ENCODE peak calls at places on chromosomes 1 and 21, in nine cellular contexts. One of them, this sample, is unnamed.
A peak's percentile ranks its signal among the peaks of the same experiment; 100 is the strongest.

GRCh38 chr1:13730301-13730700 is 30.3 kb downstream of the PRDM2 start:
- DNase-seq in K562: no peak
- DNase-seq in right lobe of liver: no peak
- DNase-seq in heart right ventricle: no peak
- DNase-seq in fibroblast of lung: no peak
- DNase-seq in tibial artery: no peak
- DNase-seq in neural progenitor cell: no peak
- DNase-seq in osteoblast: no peak
- DNase-seq in PC-3: no peak
- DNase-seq in this sample: no peak

GRCh38 chr1:29931477-29932175 is 695.3 kb downstream of the PTPRU start:
- DNase-seq in K562: no peak
- DNase-seq in heart right ventricle: no peak
- DNase-seq in tibial artery: no peak
- DNase-seq in right lobe of liver: no peak
- DNase-seq in neural progenitor cell: peak; percentile 51
- DNase-seq in fibroblast of lung: no peak
- DNase-seq in osteoblast: no peak
- DNase-seq in PC-3: no peak
- DNase-seq in this sample: no peak

GRCh38 chr1:16607433-16607851 is 5.9 kb downstream of the NBPF1 start:
- DNase-seq in neural progenitor cell: peak; percentile 8
- DNase-seq in heart right ventricle: no peak
- DNase-seq in PC-3: no peak
- DNase-seq in K562: no peak
- DNase-seq in right lobe of liver: peak; percentile 55
- DNase-seq in tibial artery: no peak
- DNase-seq in fibroblast of lung: no peak
- DNase-seq in osteoblast: peak; percentile 32
- DNase-seq in this sample: no peak

GRCh38 chr1:85580046-85580411 is 532 bp upstream of the CCN1 start:
- DNase-seq in K562: no peak
- DNase-seq in tibial artery: peak; percentile 76
- DNase-seq in PC-3: peak; percentile 79
- DNase-seq in heart right ventricle: peak; percentile 32
- DNase-seq in osteoblast: peak; percentile 94
- DNase-seq in right lobe of liver: no peak
- DNase-seq in neural progenitor cell: no peak
- DNase-seq in fibroblast of lung: peak; percentile 88
- DNase-seq in this sample: no peak

GRCh38 chr1:6753320-6754140 is 31.7 kb upstream of the CAMTA1 start:
- DNase-seq in neural progenitor cell: no peak
- DNase-seq in heart right ventricle: no peak
- DNase-seq in tibial artery: no peak
- DNase-seq in PC-3: no peak
- DNase-seq in right lobe of liver: no peak
- DNase-seq in K562: no peak
- DNase-seq in osteoblast: no peak
- DNase-seq in fibroblast of lung: no peak
- DNase-seq in this sample: no peak

GRCh38 chr1:24416666-24417391 is 1.2 kb downstream of the NIPAL3 start:
- DNase-seq in tibial artery: no peak
- DNase-seq in osteoblast: peak; percentile 94
- DNase-seq in neural progenitor cell: no peak
- DNase-seq in PC-3: peak; percentile 96
- DNase-seq in heart right ventricle: no peak
- DNase-seq in fibroblast of lung: peak; percentile 100
- DNase-seq in K562: peak; percentile 92
- DNase-seq in right lobe of liver: no peak
- DNase-seq in this sample: peak; percentile 88

GRCh38 chr1:238960071-238960470 is 426.3 kb upstream of the CHRM3 start:
- DNase-seq in fibroblast of lung: peak; percentile 94
- DNase-seq in PC-3: peak; percentile 97
- DNase-seq in neural progenitor cell: no peak
- DNase-seq in heart right ventricle: no peak
- DNase-seq in right lobe of liver: no peak
- DNase-seq in K562: no peak
- DNase-seq in osteoblast: peak; percentile 80
- DNase-seq in tibial artery: no peak
- DNase-seq in this sample: no peak

GRCh38 chr1:83900530-83900929 is 98.4 kb downstream of the TTLL7 start:
- DNase-seq in neural progenitor cell: no peak
- DNase-seq in osteoblast: no peak
- DNase-seq in tibial artery: no peak
- DNase-seq in fibroblast of lung: peak; percentile 76
- DNase-seq in heart right ventricle: no peak
- DNase-seq in K562: no peak
- DNase-seq in PC-3: peak; percentile 75
- DNase-seq in right lobe of liver: no peak
- DNase-seq in this sample: peak; percentile 24

GRCh38 chr1:171984850-171985485 is 143.7 kb downstream of the DNM3 start:
- DNase-seq in osteoblast: no peak
- DNase-seq in heart right ventricle: no peak
- DNase-seq in neural progenitor cell: peak; percentile 58
- DNase-seq in PC-3: peak; percentile 78
- DNase-seq in K562: peak; percentile 23
- DNase-seq in tibial artery: no peak
- DNase-seq in right lobe of liver: no peak
- DNase-seq in fibroblast of lung: peak; percentile 40
- DNase-seq in this sample: no peak

GRCh38 chr1:225464851-225465792 is 37.3 kb upstream of the LBR start:
- DNase-seq in K562: no peak
- DNase-seq in osteoblast: peak; percentile 74
- DNase-seq in tibial artery: peak; percentile 48
- DNase-seq in right lobe of liver: no peak
- DNase-seq in PC-3: peak; percentile 76
- DNase-seq in heart right ventricle: no peak
- DNase-seq in neural progenitor cell: peak; percentile 86
- DNase-seq in fibroblast of lung: no peak
- DNase-seq in this sample: no peak

GRCh38 chr1:241311056-241311746 is 45.8 kb downstream of the RGS7 start:
- DNase-seq in heart right ventricle: no peak
- DNase-seq in fibroblast of lung: no peak
- DNase-seq in neural progenitor cell: no peak
- DNase-seq in K562: no peak
- DNase-seq in right lobe of liver: no peak
- DNase-seq in tibial artery: no peak
- DNase-seq in osteoblast: no peak
- DNase-seq in PC-3: peak; percentile 43
- DNase-seq in this sample: no peak

GRCh38 chr21:33374080-33374873 is 28.9 kb upstream of the IFNGR2 start:
- DNase-seq in heart right ventricle: peak; percentile 66
- DNase-seq in neural progenitor cell: peak; percentile 35
- DNase-seq in PC-3: peak; percentile 90
- DNase-seq in right lobe of liver: no peak
- DNase-seq in K562: peak; percentile 77
- DNase-seq in osteoblast: peak; percentile 65
- DNase-seq in tibial artery: peak; percentile 49
- DNase-seq in fibroblast of lung: peak; percentile 56
- DNase-seq in this sample: no peak

GRCh38 chr21:16071082-16071481 is 341.3 kb downstream of the USP25 start:
- DNase-seq in fibroblast of lung: peak; percentile 94
- DNase-seq in PC-3: no peak
- DNase-seq in K562: no peak
- DNase-seq in neural progenitor cell: no peak
- DNase-seq in osteoblast: no peak
- DNase-seq in tibial artery: no peak
- DNase-seq in heart right ventricle: no peak
- DNase-seq in right lobe of liver: no peak
- DNase-seq in this sample: no peak

GRCh38 chr21:37415938-37416337 is 49.4 kb downstream of the DYRK1A start:
- DNase-seq in tibial artery: no peak
- DNase-seq in osteoblast: no peak
- DNase-seq in right lobe of liver: no peak
- DNase-seq in PC-3: no peak
- DNase-seq in K562: no peak
- DNase-seq in neural progenitor cell: no peak
- DNase-seq in fibroblast of lung: no peak
- DNase-seq in heart right ventricle: no peak
- DNase-seq in this sample: no peak

GRCh38 chr1:228082260-228082974 is at the start of gene ARF1:
- DNase-seq in K562: peak; percentile 97
- DNase-seq in PC-3: peak; percentile 100
- DNase-seq in osteoblast: peak; percentile 100
- DNase-seq in heart right ventricle: peak; percentile 90
- DNase-seq in neural progenitor cell: peak; percentile 98
- DNase-seq in fibroblast of lung: peak; percentile 87
- DNase-seq in tibial artery: peak; percentile 94
- DNase-seq in right lobe of liver: peak; percentile 94
- DNase-seq in this sample: peak; percentile 52

GRCh38 chr21:33299181-33299752 is 25.5 kb upstream of the IFNAR1 start:
- DNase-seq in osteoblast: no peak
- DNase-seq in tibial artery: no peak
- DNase-seq in K562: no peak
- DNase-seq in neural progenitor cell: no peak
- DNase-seq in right lobe of liver: no peak
- DNase-seq in fibroblast of lung: no peak
- DNase-seq in heart right ventricle: no peak
- DNase-seq in PC-3: peak; percentile 57
- DNase-seq in this sample: no peak

GRCh38 chr1:42750041-42750440 is 10.0 kb upstream of the CLDN19 start:
- DNase-seq in heart right ventricle: no peak
- DNase-seq in right lobe of liver: no peak
- DNase-seq in fibroblast of lung: no peak
- DNase-seq in osteoblast: no peak
- DNase-seq in neural progenitor cell: no peak
- DNase-seq in tibial artery: no peak
- DNase-seq in K562: no peak
- DNase-seq in PC-3: no peak
- DNase-seq in this sample: no peak

GRCh38 chr21:26388731-26389231 is 184.3 kb downstream of the CYYR1 start:
- DNase-seq in tibial artery: no peak
- DNase-seq in right lobe of liver: no peak
- DNase-seq in osteoblast: no peak
- DNase-seq in neural progenitor cell: no peak
- DNase-seq in PC-3: peak; percentile 89
- DNase-seq in K562: no peak
- DNase-seq in heart right ventricle: no peak
- DNase-seq in fibroblast of lung: peak; percentile 57
- DNase-seq in this sample: peak; percentile 61

GRCh38 chr1:157170677-157171515 is 32.7 kb upstream of the ETV3 start:
- DNase-seq in tibial artery: no peak
- DNase-seq in heart right ventricle: no peak
- DNase-seq in PC-3: peak; percentile 69
- DNase-seq in osteoblast: peak; percentile 65
- DNase-seq in right lobe of liver: no peak
- DNase-seq in K562: peak; percentile 71
- DNase-seq in neural progenitor cell: peak; percentile 73
- DNase-seq in fibroblast of lung: no peak
- DNase-seq in this sample: no peak

GRCh38 chr1:25990702-25991395 is 7.0 kb downstream of the PAFAH2 start:
- DNase-seq in heart right ventricle: no peak
- DNase-seq in PC-3: no peak
- DNase-seq in K562: no peak
- DNase-seq in osteoblast: peak; percentile 54
- DNase-seq in right lobe of liver: no peak
- DNase-seq in neural progenitor cell: no peak
- DNase-seq in tibial artery: no peak
- DNase-seq in fibroblast of lung: no peak
- DNase-seq in this sample: no peak

GRCh38 chr1:23699280-23700179 is 7.9 kb downstream of the RPL11 start:
- DNase-seq in heart right ventricle: no peak
- DNase-seq in PC-3: no peak
- DNase-seq in tibial artery: no peak
- DNase-seq in right lobe of liver: no peak
- DNase-seq in osteoblast: peak; percentile 65
- DNase-seq in neural progenitor cell: no peak
- DNase-seq in fibroblast of lung: peak; percentile 18
- DNase-seq in K562: no peak
- DNase-seq in this sample: no peak

GRCh38 chr1:170388489-170388888 is 143.5 kb upstream of the GORAB start:
- DNase-seq in K562: no peak
- DNase-seq in neural progenitor cell: no peak
- DNase-seq in heart right ventricle: no peak
- DNase-seq in right lobe of liver: no peak
- DNase-seq in tibial artery: no peak
- DNase-seq in fibroblast of lung: no peak
- DNase-seq in PC-3: no peak
- DNase-seq in osteoblast: no peak
- DNase-seq in this sample: no peak

GRCh38 chr1:19344831-19345230 is 32.7 kb downstream of the SLC66A1 start:
- DNase-seq in neural progenitor cell: no peak
- DNase-seq in PC-3: no peak
- DNase-seq in heart right ventricle: no peak
- DNase-seq in fibroblast of lung: no peak
- DNase-seq in osteoblast: no peak
- DNase-seq in K562: no peak
- DNase-seq in tibial artery: peak; percentile 61
- DNase-seq in right lobe of liver: no peak
- DNase-seq in this sample: no peak
- H3K36me3 ChIP-seq in neural progenitor cell: no peaks in the 10 kb centered on the region
- H3K36me3 ChIP-seq in PC-3: peaks cover 6% of the 10 kb centered on the region
- H3K36me3 ChIP-seq in heart right ventricle: peaks cover 92% of the 10 kb centered on the region
- H3K36me3 ChIP-seq in fibroblast of lung: peaks cover 35% of the 10 kb centered on the region
- H3K36me3 ChIP-seq in osteoblast: peaks cover 72% of the 10 kb centered on the region
- H3K36me3 ChIP-seq in K562: peaks cover 45% of the 10 kb centered on the region
- H3K36me3 ChIP-seq in tibial artery: peaks cover 73% of the 10 kb centered on the region
- H3K36me3 ChIP-seq in right lobe of liver: peaks cover 25% of the 10 kb centered on the region
- H3K36me3 ChIP-seq in this sample: peaks cover 42% of the 10 kb centered on the region

GRCh38 chr1:35558374-35559316 is 1.0 kb downstream of the NCDN start:
- DNase-seq in K562: peak; percentile 55
- DNase-seq in tibial artery: no peak
- DNase-seq in PC-3: no peak
- DNase-seq in heart right ventricle: no peak
- DNase-seq in right lobe of liver: peak; percentile 49
- DNase-seq in fibroblast of lung: no peak
- DNase-seq in neural progenitor cell: peak; percentile 76
- DNase-seq in osteoblast: peak; percentile 89
- DNase-seq in this sample: no peak
- TF ChIP-seq CTCF in K562: no peak
- TF ChIP-seq CTCF in tibial artery: no peak
- TF ChIP-seq CTCF in PC-3: no peak
- TF ChIP-seq CTCF in heart right ventricle: no peak
- TF ChIP-seq CTCF in right lobe of liver: no peak
- TF ChIP-seq CTCF in fibroblast of lung: no peak
- TF ChIP-seq CTCF in neural progenitor cell: no peak
- TF ChIP-seq CTCF in osteoblast: peak; percentile 6
- TF ChIP-seq CTCF in this sample: peak; percentile 31

GRCh38 chr1:236724521-236724920 is 38.2 kb downstream of the ACTN2 start:
- DNase-seq in neural progenitor cell: no peak
- DNase-seq in fibroblast of lung: no peak
- DNase-seq in heart right ventricle: no peak
- DNase-seq in osteoblast: no peak
- DNase-seq in tibial artery: no peak
- DNase-seq in K562: no peak
- DNase-seq in right lobe of liver: no peak
- DNase-seq in PC-3: no peak
- DNase-seq in this sample: no peak
- H3K36me3 ChIP-seq in neural progenitor cell: no peaks in the 10 kb centered on the region
- H3K36me3 ChIP-seq in fibroblast of lung: no peaks in the 10 kb centered on the region
- H3K36me3 ChIP-seq in heart right ventricle: peaks cover 11% of the 10 kb centered on the region
- H3K36me3 ChIP-seq in osteoblast: no peaks in the 10 kb centered on the region
- H3K36me3 ChIP-seq in tibial artery: no peaks in the 10 kb centered on the region
- H3K36me3 ChIP-seq in K562: no peaks in the 10 kb centered on the region
- H3K36me3 ChIP-seq in right lobe of liver: no peaks in the 10 kb centered on the region
- H3K36me3 ChIP-seq in PC-3: no peaks in the 10 kb centered on the region
- H3K36me3 ChIP-seq in this sample: no peaks in the 10 kb centered on the region

DNA sequence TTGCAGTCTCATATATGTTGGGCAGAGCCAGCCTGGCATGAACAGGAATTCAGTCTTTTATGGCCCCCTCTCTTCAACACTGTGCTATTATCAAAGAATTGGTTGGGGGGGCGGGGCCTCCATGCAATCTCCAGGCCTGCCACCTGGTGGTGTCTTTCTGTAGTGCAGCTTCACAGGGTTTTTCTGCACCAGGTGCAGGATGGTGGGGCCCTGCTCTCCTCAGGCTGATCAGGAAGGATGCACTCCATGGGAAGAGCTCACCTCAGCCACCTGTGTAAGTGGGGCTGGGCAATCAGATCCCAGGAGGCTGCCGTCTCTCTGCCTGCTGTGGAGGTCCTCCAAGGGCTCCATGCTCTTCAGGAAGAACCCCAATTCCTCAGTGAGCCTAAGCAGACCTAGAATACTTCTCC is 16.7 kb downstream of the STK40 start:
- DNase-seq in osteoblast: peak; percentile 90
- DNase-seq in tibial artery: peak; percentile 83
- DNase-seq in K562: peak; percentile 89
- DNase-seq in heart right ventricle: peak; percentile 79
- DNase-seq in neural progenitor cell: peak; percentile 87
- DNase-seq in right lobe of liver: peak; percentile 76
- DNase-seq in PC-3: peak; percentile 87
- DNase-seq in fibroblast of lung: peak; percentile 45
- DNase-seq in this sample: no peak
- TF ChIP-seq CTCF in osteoblast: peak; percentile 92
- TF ChIP-seq CTCF in tibial artery: peak; percentile 94
- TF ChIP-seq CTCF in K562: peak; percentile 94
- TF ChIP-seq CTCF in heart right ventricle: peak; percentile 94
- TF ChIP-seq CTCF in neural progenitor cell: peak; percentile 88
- TF ChIP-seq CTCF in right lobe of liver: peak; percentile 95
- TF ChIP-seq CTCF in PC-3: peak; percentile 84
- TF ChIP-seq CTCF in fibroblast of lung: peak; percentile 85
- TF ChIP-seq CTCF in this sample: peak; percentile 94